ENCODE peak calls at places on chromosomes 5 and 9, in ten cellular contexts. H is spleen, L is pancreas, U is right lobe of liver, Z is body of pancreas, A is left ventricle myocardium inferior, Q is fibroblast of lung, F is tibial artery, B is ovary, V is heart right ventricle. N is an unnamed sample. For H3K36me3 and H3K4me1, the result is how much of the 10 kb centered on the place peaks cover.

GRCh38 chr9:3827175-3827574 is 301.4 kb upstream of the RFX3 start:
- DNase-seq in H (no peak), L (no peak), U (no peak), Z (peak), A (no peak), Q (no peak), F (no peak), B (no peak), V (no peak), N (peak)

GRCh38 chr9:73079326-73079725 is 72.3 kb upstream of the ANXA1 start:
- DNase-seq in H (no peak), L (no peak), U (no peak), Z (no peak), A (no peak), Q (peak), F (no peak), B (no peak), V (no peak), N (no peak)

GRCh38 chr9:6611891-6612290 is 33.6 kb downstream of the GLDC start:
- DNase-seq in H (no peak), L (no peak), U (no peak), Z (no peak), A (no peak), Q (no peak), F (no peak), B (no peak), V (no peak), N (no peak)

GRCh38 chr5:33688041-33688980 is 203.5 kb downstream of the ADAMTS12 start:
- DNase-seq in H (no peak), L (no peak), U (no peak), Z (peak), A (no peak), Q (peak), F (no peak), B (no peak), V (peak), N (no peak)

GRCh38 chr5:37272564-37272963 is 23.4 kb upstream of the CPLANE1 start:
- DNase-seq in H (no peak), L (no peak), U (no peak), Z (no peak), A (no peak), Q (peak), F (no peak), B (no peak), V (no peak), N (peak)

GRCh38 chr5:145948921-145949320 is 12.5 kb downstream of the SH3RF2 start:
- DNase-seq in H (no peak), L (no peak), U (no peak), Z (peak), A (no peak), Q (no peak), F (no peak), B (no peak), V (no peak), N (no peak)

GRCh38 chr5:171773106-171773505 is 12.5 kb upstream of the SMIM23 start:
- DNase-seq in H (no peak), L (no peak), U (no peak), Z (no peak), A (no peak), Q (no peak), F (no peak), B (no peak), V (no peak), N (no peak)

GRCh38 chr9:2477755-2478154 is 143.8 kb upstream of the VLDLR start:
- DNase-seq in H (no peak), L (no peak), U (no peak), Z (no peak), A (no peak), Q (no peak), F (no peak), B (no peak), V (no peak), N (no peak)

GRCh38 chr5:120252839-120253238 is 211.3 kb upstream of the PRR16 start:
- DNase-seq in H (no peak), L (no peak), U (no peak), Z (no peak), A (no peak), Q (peak), F (no peak), B (no peak), V (no peak), N (no peak)

GRCh38 chr9:107246259-107247254 is 36.5 kb upstream of the RAD23B start:
- DNase-seq in H (no peak), L (no peak), U (no peak), Z (no peak), A (no peak), Q (peak), F (no peak), B (no peak), V (no peak), N (no peak)

GRCh38 chr5:56468278-56468677 is 235.1 kb upstream of the ANKRD55 start:
- DNase-seq in H (no peak), L (no peak), U (no peak), Z (no peak), A (no peak), Q (no peak), F (no peak), B (no peak), V (no peak), N (no peak)

GRCh38 chr9:826500-827280 is 14.8 kb upstream of the DMRT1 start:
- DNase-seq in H (peak), L (no peak), U (no peak), Z (no peak), A (no peak), Q (no peak), F (no peak), B (no peak), V (no peak), N (no peak)

GRCh38 chr9:83188272-83188671 is 125.3 kb upstream of the RASEF start:
- DNase-seq in H (no peak), L (no peak), U (no peak), Z (no peak), A (no peak), Q (no peak), F (no peak), B (no peak), V (no peak), N (no peak)

DNA sequence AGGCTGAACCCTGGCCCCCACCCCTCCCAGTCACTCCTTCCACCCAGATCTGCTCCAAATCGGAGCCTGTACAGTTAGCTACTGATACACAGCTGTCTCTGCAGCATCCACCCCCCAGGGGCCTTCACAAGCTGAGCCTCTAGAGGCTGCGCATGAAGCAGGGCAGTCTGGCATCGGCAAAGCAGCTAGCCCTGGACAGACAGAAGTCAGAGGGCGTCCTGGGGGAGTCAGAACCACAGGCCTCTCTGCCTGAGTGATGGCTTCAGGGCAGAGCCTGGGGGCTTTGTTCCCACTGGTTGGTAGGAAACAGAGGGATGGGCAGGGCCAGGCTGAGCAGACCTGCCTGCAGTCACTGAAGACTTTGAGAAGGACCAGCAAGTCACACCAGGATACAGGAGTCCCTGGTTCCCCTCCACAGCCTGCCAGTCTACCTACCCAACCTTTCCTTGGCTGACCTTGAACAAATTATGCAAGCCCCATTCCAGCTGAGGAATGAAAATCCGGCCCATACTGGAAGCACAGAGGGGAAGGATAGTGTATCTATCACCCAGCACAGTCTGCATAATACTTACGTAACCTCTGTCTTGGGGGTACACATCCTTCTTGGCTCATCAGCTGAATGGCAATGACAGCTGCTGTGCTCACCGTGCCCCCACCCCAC is 8.7 kb downstream of the VDAC1 start:
- DNase-seq in H (peak), L (peak), U (no peak), Z (peak), A (no peak), Q (no peak), F (no peak), B (no peak), V (no peak), N (no peak)
- H3K36me3 ChIP-seq in H (under half), L (under half), U (under half), Z (under half), A (under half), Q (under half), F (under half), B (under half), V (under half), N (under half)

GRCh38 chr9:96169488-96169887 is 132.5 kb downstream of the HSD17B3 start:
- DNase-seq in H (peak), L (peak), U (peak), Z (no peak), A (no peak), Q (peak), F (peak), B (peak), V (no peak), N (no peak)
- H3K4me1 ChIP-seq in H (under half), L (under half), U (under half), Z (under half), A (under half), Q (under half), F (under half), B (under half), V (under half), N (under half)

DNA sequence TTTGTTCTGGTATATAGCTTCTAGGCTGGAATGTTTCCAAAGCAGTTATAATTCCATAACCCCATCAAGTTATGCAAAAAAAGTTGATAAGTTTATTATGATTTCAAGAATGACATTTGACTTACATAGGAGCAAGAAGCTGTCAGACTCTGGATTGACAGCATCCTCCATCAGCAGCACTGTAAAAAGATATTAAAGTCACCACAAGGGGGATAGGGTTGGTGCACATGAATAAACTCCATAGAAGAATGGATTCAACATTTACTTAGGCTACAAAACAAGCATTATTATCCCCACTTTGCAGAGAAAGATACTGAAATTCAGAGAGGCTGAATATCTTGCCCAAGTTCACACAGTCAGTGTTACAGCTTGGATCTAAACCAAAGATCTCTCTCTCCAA is 208.9 kb upstream of the SLC30A5 start:
- DNase-seq in H (no peak), L (no peak), U (no peak), Z (no peak), A (no peak), Q (peak), F (no peak), B (no peak), V (no peak), N (no peak)
- TF ChIP-seq CTCF in H (no peak), L (no peak), U (peak), Z (no peak), A (peak), Q (peak), F (no peak), B (no peak), V (peak), N (peak)

GRCh38 chr5:149674686-149675085 is 55.4 kb upstream of the PPARGC1B start:
- DNase-seq in H (no peak), L (no peak), U (no peak), Z (no peak), A (no peak), Q (no peak), F (no peak), B (no peak), V (no peak), N (no peak)
- H3K36me3 ChIP-seq in H (under half), L (under half), U (under half), Z (under half), A (under half), Q (under half), F (under half), B (under half), V (under half), N (under half)

DNA sequence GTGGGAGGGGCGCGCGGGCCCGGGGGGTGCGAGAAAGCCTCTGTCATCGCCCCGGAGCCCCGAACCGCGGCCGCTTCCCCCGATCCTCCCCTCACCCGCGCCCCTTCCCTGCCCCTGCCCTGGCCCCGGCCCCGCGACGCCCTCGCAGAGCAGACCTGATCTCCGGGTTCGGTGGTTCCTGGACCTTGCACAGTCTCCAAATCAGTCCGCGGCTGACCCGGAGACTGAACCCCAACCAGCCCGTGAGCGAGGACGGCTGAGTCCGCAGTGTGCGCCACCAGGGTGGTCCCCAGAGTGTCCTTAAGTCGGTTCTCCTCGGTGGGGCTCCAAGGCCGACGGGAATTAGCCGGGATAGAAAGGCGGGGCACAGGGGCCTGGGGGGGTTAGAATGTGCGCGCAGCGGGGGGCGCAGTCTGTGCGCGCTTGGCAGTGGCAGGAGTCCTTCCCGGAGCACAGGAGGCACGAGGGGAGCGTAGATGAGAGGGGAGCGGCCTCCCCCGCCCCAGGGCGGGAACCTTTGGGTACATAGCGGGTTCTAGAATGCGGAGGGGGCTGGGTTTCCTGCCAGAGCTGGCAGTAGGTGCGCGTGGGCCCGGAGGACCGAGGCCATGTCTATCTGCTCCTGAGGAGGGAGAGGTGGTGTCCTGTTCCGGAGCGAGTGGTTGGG is 779 bp downstream of the PKN3 start:
- DNase-seq in H (peak), L (no peak), U (peak), Z (no peak), A (peak), Q (no peak), F (no peak), B (no peak), V (peak), N (peak)
- H3K4me1 ChIP-seq in H (under half), L (under half), U (under half), Z (under half), A (under half), Q (under half), F (under half), B (under half), V (under half), N (under half)

GRCh38 chr9:88783613-88784230 is 207.5 kb upstream of the S1PR3 start:
- DNase-seq in H (no peak), L (no peak), U (no peak), Z (no peak), A (no peak), Q (no peak), F (no peak), B (no peak), V (no peak), N (no peak)

GRCh38 chr9:88777498-88778312 is 213.6 kb upstream of the S1PR3 start:
- DNase-seq in H (peak), L (no peak), U (peak), Z (no peak), A (peak), Q (peak), F (no peak), B (no peak), V (peak), N (no peak)

GRCh38 chr9:88782931-88783451 is 208.3 kb upstream of the S1PR3 start:
- DNase-seq in H (no peak), L (no peak), U (no peak), Z (no peak), A (no peak), Q (peak), F (no peak), B (no peak), V (no peak), N (no peak)

GRCh38 chr9:88784960-88785359 is 206.3 kb upstream of the S1PR3 start:
- DNase-seq in H (no peak), L (no peak), U (no peak), Z (no peak), A (no peak), Q (no peak), F (no peak), B (no peak), V (no peak), N (no peak)

DNA sequence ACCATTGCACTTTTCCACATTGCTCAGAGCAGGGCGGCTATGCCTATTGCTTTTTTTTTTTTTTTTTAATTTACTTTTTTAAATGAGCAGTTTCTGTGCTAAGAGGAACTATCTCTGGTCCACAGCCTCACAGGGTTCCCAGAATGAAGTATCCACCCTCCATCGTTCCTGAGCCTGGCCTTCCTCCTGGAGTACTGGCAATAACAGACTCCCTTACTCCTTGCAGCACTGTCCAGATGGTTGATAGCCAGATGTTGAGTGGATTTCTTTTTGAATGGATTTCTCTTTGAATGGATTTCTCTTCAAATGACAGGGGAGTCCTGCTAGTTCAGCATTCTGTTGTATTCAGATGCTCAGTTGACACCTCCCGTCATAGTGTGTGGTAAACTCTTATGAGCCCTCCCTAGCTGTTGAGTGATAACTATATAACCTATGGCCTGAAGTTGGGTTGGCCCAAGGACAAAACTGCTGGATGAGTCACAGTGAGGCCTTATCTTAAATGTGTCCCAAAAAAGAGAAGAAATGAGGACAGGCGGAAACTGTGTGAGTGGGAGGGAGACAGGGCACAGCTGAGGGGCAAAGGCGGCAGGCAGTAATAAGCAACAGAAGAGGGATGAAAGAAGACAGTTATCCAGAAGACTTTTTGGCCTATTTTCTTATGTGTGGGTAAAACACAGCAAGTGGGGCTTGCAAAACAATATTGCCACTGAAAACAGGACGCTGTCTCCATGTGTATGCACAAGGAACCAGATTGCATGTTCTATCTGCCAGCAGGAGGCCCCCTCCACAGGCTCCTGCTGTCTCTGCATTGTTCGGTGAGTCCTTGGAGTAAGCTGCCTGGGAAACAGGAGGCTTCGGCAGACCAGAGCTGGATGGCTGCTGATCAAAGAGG is 209.5 kb upstream of the S1PR3 start:
- DNase-seq in H (no peak), L (no peak), U (no peak), Z (peak), A (peak), Q (peak), F (peak), B (peak), V (peak), N (no peak)
- TF ChIP-seq CTCF in H (no peak), L (no peak), U (no peak), Z (peak), A (peak), Q (peak), F (no peak), B (peak), V (peak), N (peak)

N was measured in upper lobe of right lung.